ENCODE peak calls at places on chromosomes 5 and 9, in four cellular contexts. R is cardiac fibroblast, S is brain microvascular endothelial cell, X is epithelial cell of esophagus. L is an unnamed sample.

GRCh38 chr5:142748568-142749249 is 21.5 kb upstream of the ARHGAP26 start:
- DNase-seq in S (no peak), X (peak), R (peak), L (no peak)

GRCh38 chr5:179623906-179624741 is 653 bp upstream of the HNRNPH1 start:
- DNase-seq in S (peak), X (peak), R (peak), L (peak)

GRCh38 chr5:135222771-135223170 is 176.3 kb downstream of the MACROH2A1 start:
- DNase-seq in R (no peak), S (no peak), X (no peak), L (no peak)

GRCh38 chr9:86454701-86455402 is 100.6 kb upstream of the TUT7 start:
- DNase-seq in X (peak), S (no peak), R (peak), L (no peak)

GRCh38 chr5:142959683-142960308 is 189.6 kb downstream of the ARHGAP26 start:
- DNase-seq in R (no peak), X (peak), S (no peak), L (peak)

GRCh38 chr9:127132921-127133647 is 10.6 kb upstream of the ANGPTL2 start:
- DNase-seq in X (peak), R (peak), S (peak), L (peak)

GRCh38 chr5:139682016-139682975 is 34.1 kb downstream of the CXXC5 start:
- DNase-seq in S (no peak), R (no peak), X (no peak), L (no peak)

GRCh38 chr9:85200726-85201402 is 531.3 kb downstream of the NTRK2 start:
- DNase-seq in X (peak), S (peak), R (no peak), L (no peak)

GRCh38 chr5:149804478-149805450 is 74.7 kb downstream of the PPARGC1B start:
- DNase-seq in X (no peak), R (no peak), S (no peak), L (no peak)

GRCh38 chr9:26301659-26302058 is 590.9 kb downstream of the CAAP1 start:
- DNase-seq in S (no peak), R (no peak), X (no peak), L (no peak)

GRCh38 chr9:123997665-123998277 is 13.8 kb upstream of the LHX2 start:
- DNase-seq in R (no peak), S (peak), X (peak), L (no peak)

GRCh38 chr5:76133967-76134366 is 50.8 kb downstream of the SV2C start:
- DNase-seq in S (no peak), R (no peak), X (no peak), L (no peak)

GRCh38 chr5:160021818-160022446 is 13.0 kb downstream of the TTC1 start:
- DNase-seq in R (peak), X (peak), S (peak), L (peak)

GRCh38 chr5:31291323-31291854 is 97.9 kb downstream of the CDH6 start:
- DNase-seq in R (peak), X (no peak), S (no peak), L (no peak)

GRCh38 chr5:139394123-139394653 is 716 bp downstream of the PROB1 start:
- DNase-seq in S (no peak), X (no peak), R (peak), L (no peak)

GRCh38 chr5:80181618-80182211 is 74.1 kb downstream of the SERINC5 start:
- DNase-seq in R (no peak), X (peak), S (no peak), L (no peak)

GRCh38 chr5:115607935-115608334 is 5.7 kb upstream of the TICAM2 start:
- DNase-seq in R (no peak), X (no peak), S (no peak), L (no peak)

GRCh38 chr9:122095010-122095767 is 2.1 kb upstream of the TTLL11 start:
- DNase-seq in S (peak), X (peak), R (peak), L (peak)

GRCh38 chr9:102049586-102050246 is 311.3 kb upstream of the GRIN3A start:
- DNase-seq in S (no peak), R (peak), X (no peak), L (no peak)

GRCh38 chr5:84885479-84886258 is 501.0 kb upstream of the EDIL3 start:
- DNase-seq in X (peak), R (peak), S (peak), L (no peak)

GRCh38 chr9:15576350-15577050 is 23.7 kb downstream of the CCDC171 start:
- DNase-seq in S (no peak), R (no peak), X (peak), L (no peak)

GRCh38 chr9:127944586-127945218 is 7.0 kb upstream of the DPM2 start:
- DNase-seq in R (no peak), X (no peak), S (no peak), L (no peak)

GRCh38 chr5:63131618-63132285 is 553.1 kb downstream of the LRRC70 start:
- DNase-seq in X (peak), R (peak), S (peak), L (peak)

GRCh38 chr5:33148076-33148501 is 292.7 kb upstream of the TARS1 start:
- DNase-seq in X (peak), R (peak), S (peak), L (peak)

GRCh38 chr9:32590476-32590875 is 17.5 kb upstream of the NDUFB6 start:
- DNase-seq in S (no peak), X (no peak), R (no peak), L (no peak)

GRCh38 chr5:115392611-115393010 is 96.2 kb upstream of the CCDC112 start:
- DNase-seq in S (no peak), R (no peak), X (no peak), L (peak)

GRCh38 chr9:94675008-94675841 is 35.9 kb upstream of the FBP1 start:
- DNase-seq in X (no peak), R (peak), S (peak), L (peak)

GRCh38 chr5:129857124-129857523 is 47.1 kb upstream of the CHSY3 start:
- DNase-seq in R (peak), S (no peak), X (no peak), L (no peak)

GRCh38 chr5:172984244-172984953 is 828 bp downstream of the ATP6V0E1 start:
- DNase-seq in S (peak), X (peak), R (peak), L (peak)

GRCh38 chr9:94808926-94809700 is 82.6 kb downstream of the AOPEP start:
- DNase-seq in S (no peak), X (no peak), R (no peak), L (no peak)

DNA sequence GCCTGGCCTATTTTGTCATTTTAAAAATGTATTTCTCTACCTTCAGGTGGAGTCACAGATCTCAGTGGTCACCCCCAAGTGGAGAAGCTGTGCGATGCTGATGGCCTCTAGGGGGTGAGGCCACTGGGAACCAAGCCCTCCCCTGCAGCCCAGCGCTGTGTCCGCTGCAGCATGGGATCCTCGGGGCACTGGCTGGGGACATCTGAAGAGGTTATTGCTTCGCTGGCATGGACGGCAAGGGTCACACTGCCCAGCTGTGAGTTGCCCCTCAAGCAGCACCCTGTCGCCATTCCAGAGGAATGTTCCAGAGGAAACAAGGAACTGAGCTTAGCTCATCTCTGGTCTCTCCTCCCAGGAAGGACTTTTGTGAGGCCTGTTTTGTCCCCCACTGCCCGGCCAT is 119.6 kb upstream of the S1PR3 start:
- DNase-seq in R (no peak), X (no peak), S (no peak), L (no peak)
- TF ChIP-seq CTCF in R (no peak), X (no peak), S (no peak), L (no peak)

DNA sequence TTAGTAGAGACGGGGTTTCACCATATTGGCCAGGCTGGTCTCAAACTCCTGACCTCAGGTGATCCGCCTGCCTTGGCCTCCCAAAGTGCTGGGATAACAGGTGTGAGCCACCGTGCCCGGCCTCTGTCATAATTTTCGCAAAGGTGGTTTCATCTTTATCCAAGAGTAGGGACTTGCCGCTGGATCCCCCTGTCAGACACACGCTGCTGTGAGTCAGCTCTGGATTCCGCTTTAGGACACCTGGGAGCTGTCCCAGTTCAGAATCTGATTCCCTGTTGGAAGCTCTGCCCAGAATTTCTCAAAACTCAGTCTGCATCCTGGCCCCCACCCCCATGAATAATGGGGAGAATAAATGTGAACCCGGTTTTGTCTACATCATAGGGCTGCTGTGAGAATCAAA is 17.9 kb upstream of the GRHPR start:
- DNase-seq in X (peak), S (no peak), R (no peak), L (no peak)
- TF ChIP-seq CTCF in X (no peak), S (no peak), R (no peak), L (no peak)

GRCh38 chr9:17532461-17532860 is 46.4 kb upstream of the SH3GL2 start:
- DNase-seq in S (no peak), R (no peak), X (no peak), L (no peak)

GRCh38 chr9:17531642-17532254 is 47.1 kb upstream of the SH3GL2 start:
- DNase-seq in X (peak), S (peak), R (peak), L (peak)

DNA sequence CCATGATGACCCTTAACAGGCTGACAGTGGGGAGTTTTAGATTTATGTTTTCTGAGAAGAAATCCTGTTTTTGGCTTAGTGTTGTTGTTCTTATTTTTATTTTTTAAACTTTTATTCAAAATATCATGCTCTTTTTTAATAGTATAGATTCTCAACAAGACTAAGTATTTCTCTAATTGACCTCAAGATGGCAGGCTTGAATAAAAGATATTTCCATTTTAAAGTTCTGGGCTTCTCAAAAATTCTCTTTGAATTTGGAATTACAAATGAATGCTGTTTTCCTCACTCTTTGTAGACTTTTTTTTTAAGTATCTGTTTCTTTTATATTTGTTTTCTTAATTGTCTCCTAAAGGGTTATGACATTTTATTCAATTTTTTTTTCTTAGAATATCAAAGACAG is 50.0 kb upstream of the SH3GL2 start:
- DNase-seq in R (peak), X (peak), S (no peak), L (no peak)
- TF ChIP-seq CTCF in R (peak), X (no peak), S (peak), L (peak)

GRCh38 chr5:161333194-161333880 is 213.2 kb downstream of the GABRB2 start:
- DNase-seq in S (no peak), X (no peak), R (no peak), L (no peak)
- TF ChIP-seq CTCF in S (no peak), X (no peak), R (no peak), L (no peak)

DNA sequence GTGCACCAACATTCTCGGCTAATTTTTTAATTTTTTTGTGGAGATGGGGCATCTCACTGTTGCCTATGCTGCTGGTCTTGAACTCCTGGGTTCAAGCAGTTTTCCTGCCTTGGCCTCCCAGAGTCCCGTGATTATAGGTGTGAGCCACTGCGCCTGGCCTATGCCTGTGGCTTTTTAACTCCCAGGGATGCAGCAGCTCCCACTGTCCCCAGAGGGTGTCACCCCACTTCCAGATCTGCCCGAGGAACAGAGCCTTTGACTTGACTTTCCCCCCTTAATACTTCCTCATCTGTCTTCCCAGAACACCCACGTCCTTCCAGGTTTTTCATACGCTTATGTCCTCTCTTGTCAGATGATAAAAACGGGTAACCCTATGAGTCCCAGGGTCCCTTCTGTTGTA is 7.6 kb upstream of the PRRC2B start:
- DNase-seq in S (no peak), R (no peak), X (no peak), L (no peak)
- TF ChIP-seq CTCF in S (peak), R (no peak), X (no peak), L (peak)

GRCh38 chr5:14003513-14003912 is 59.0 kb upstream of the DNAH5 start:
- DNase-seq in S (no peak), R (no peak), X (no peak), L (no peak)

GRCh38 chr5:14004598-14005394 is 60.3 kb upstream of the DNAH5 start:
- DNase-seq in S (no peak), X (no peak), R (no peak), L (no peak)

GRCh38 chr5:14008819-14009311 is 64.4 kb upstream of the DNAH5 start:
- DNase-seq in X (peak), S (no peak), R (no peak), L (no peak)

GRCh38 chr5:14009575-14009974 is 65.1 kb upstream of the DNAH5 start:
- DNase-seq in R (no peak), S (no peak), X (no peak), L (no peak)

DNA sequence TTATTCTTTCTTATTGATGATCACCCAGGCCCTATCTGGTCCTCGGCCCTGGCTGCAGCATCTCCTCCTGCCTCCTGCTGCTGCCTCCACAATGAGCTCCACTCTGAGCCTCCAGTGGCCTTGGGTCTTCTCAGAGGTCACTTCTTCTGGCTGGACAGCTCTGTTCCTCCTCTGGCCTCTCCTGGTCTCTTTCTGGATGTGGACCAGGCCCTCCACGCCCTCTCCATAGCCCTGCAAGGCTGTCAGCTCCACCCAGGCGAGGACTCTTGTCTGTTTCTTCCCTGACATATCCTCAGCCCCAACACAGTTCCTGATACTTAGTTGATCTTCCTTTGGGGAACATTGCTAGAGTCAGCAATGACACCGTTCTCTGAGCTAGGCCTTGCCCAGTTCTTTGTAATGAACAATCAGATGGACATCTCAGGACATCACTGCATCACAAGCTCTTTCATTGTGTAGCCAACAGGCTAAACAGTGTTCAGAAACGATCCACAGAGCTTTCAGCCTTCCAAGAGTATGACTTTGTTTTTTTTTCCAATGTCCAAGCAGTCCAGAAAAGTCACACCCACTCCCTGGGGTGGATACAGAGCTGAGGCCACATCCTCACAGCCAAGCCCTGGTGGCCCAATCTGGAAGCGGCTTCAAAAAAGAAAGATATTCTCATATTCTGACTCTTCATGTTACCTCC is 62.5 kb upstream of the DNAH5 start:
- DNase-seq in R (peak), X (no peak), S (no peak), L (no peak)
- TF ChIP-seq CTCF in R (peak), X (no peak), S (peak), L (peak)

GRCh38 chr9:92764381-92764987 is at the start of gene BICD2:
- DNase-seq in R (no peak), X (no peak), S (no peak), L (no peak)
- TF ChIP-seq CTCF in R (no peak), X (no peak), S (no peak), L (no peak)

DNA sequence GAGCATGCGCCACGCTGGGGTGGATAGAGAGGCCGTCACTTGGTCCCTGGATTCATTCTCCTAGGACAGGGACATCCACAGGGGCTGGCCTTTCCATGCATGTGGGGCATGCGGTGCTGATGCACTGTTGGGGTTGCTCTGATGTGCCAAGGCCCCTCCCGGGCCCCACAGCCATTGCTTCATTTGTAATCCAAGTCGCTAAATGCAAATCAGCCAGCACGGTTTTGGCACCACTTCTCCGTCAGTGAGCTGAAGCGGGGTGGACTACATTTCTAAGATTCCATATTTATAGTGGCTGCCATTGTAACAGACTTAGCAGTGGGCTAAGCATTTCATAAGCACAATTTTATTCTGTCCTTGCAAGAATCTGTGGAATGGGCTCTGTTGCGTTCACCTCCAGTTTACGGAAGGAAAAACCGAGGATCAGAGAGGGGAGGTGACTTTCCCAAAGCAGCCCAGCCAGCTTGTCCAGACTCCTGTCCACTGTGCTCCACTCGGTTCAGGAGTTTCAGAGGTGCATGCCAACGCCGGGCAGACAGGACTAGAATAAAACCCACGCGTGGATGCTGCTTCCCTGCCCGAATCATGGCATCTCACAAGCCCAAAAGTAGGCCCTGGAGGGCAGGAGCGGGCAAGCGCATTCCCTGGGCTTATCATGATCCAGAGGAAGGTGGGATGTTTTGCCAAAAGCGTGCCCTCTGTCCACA is 102.6 kb upstream of the COL5A1 start:
- DNase-seq in S (no peak), X (no peak), R (no peak), L (no peak)
- TF ChIP-seq CTCF in S (no peak), X (no peak), R (no peak), L (no peak)

DNA sequence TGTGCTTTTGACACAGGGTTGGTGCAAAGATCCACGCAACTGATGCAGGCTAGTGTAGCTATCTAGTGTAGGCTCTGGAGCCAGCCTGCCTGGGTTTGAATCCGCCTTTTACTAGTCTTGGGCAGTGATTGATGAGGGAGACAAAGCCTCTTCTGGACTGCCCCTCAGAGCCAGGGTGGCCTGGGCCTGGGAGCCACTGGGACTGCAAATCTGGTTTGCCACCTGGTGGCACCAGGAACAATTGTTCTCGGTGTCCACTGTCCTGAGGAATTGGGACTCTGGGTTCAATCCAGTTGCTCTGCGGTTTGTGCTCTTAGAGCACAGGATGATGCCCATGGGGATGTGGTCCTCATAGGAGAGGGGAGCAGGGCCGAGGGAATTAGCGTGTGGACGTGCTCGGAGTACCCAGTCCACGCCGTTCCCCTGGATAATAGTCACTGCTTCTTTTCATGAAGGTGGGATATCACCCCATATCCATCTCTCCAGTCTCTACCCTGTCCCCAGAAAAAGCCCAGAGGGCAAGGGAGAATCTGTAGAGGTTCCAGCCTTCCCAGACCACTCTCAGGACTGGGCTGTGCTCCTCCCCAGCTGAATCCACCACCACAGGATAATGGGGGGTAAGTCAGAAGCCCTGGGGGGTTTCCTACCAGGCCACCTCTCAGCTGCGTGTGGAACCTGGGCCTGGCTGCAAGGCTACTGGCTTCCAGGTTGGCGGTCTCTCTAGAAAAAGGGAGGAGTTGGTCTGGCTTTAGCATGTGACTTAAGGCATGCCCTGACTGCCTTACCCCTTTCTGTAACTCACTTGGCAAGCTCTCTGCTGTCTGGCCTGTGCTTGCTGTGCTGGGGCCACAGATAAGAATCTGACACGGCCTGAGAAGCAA is 1.9 kb downstream of the B4GALT7 start:
- DNase-seq in X (no peak), S (no peak), R (no peak), L (no peak)
- TF ChIP-seq CTCF in X (peak), S (peak), R (no peak), L (peak)